ENCODE peak calls at places on chromosome 18, in four cellular contexts. N is NCI-H1105 treated with DMSO at 0.1 percent for 48 hours, R is NCI-H2081, O is D341Med. C is an unnamed sample.

GRCh38 chr18:23716966-23717365 is 27.7 kb downstream of the LAMA3 start:
- DNase-seq in R (no peak), N (no peak), O (no peak), C (no peak)

GRCh38 chr18:44627245-44627644 is 53.4 kb upstream of the SETBP1 start:
- DNase-seq in O (no peak), N (no peak), R (no peak), C (no peak)

GRCh38 chr18:22348521-22349316 is 69.0 kb downstream of the CTAGE1 start:
- DNase-seq in N (peak; percentile 42), O (peak; percentile 58), R (peak; percentile 2), C (peak; percentile 89)

GRCh38 chr18:45169610-45170009 is 445.7 kb upstream of the SLC14A2 start:
- DNase-seq in O (no peak), R (no peak), N (no peak), C (peak; percentile 76)

GRCh38 chr18:56632070-56633022 is 6.0 kb downstream of the TXNL1 start:
- DNase-seq in O (no peak), N (no peak), R (no peak), C (no peak)

GRCh38 chr18:62682396-62682795 is 32.9 kb upstream of the PHLPP1 start:
- DNase-seq in N (peak; percentile 95), O (no peak), R (no peak), C (no peak)

GRCh38 chr18:79426376-79427300 is 30.9 kb downstream of the NFATC1 start:
- DNase-seq in O (no peak), R (no peak), N (no peak), C (no peak)

GRCh38 chr18:10860937-10861336 is 288.4 kb downstream of the PIEZO2 start:
- DNase-seq in O (no peak), R (no peak), N (no peak), C (no peak)

GRCh38 chr18:7025194-7025593 is 92.4 kb downstream of the LAMA1 start:
- DNase-seq in O (no peak), R (no peak), N (no peak), C (no peak)

GRCh38 chr18:22159014-22159413 is 10.4 kb upstream of the GATA6 start:
- DNase-seq in R (no peak), N (no peak), O (no peak), C (no peak)

GRCh38 chr18:13578400-13578799 is 148.0 kb downstream of the FAM210A start:
- DNase-seq in R (no peak), O (no peak), N (no peak), C (peak; percentile 38)

GRCh38 chr18:37578886-37579513 is 13.4 kb upstream of the CELF4 start:
- DNase-seq in O (peak; percentile 74), R (no peak), N (peak; percentile 7), C (no peak)

GRCh38 chr18:48208432-48208948 is 200.7 kb downstream of the ZBTB7C start:
- DNase-seq in O (no peak), R (no peak), N (no peak), C (no peak)

GRCh38 chr18:9441061-9441460 is 34.3 kb upstream of the RALBP1 start:
- DNase-seq in R (no peak), O (no peak), N (no peak), C (no peak)

GRCh38 chr18:23585007-23585871 is 1.1 kb downstream of the NPC1 start:
- DNase-seq in R (no peak), O (no peak), N (peak; percentile 11), C (no peak)

GRCh38 chr18:31487251-31488015 is 10.5 kb upstream of the DSG2 start:
- DNase-seq in N (no peak), R (no peak), O (no peak), C (no peak)

GRCh38 chr18:59454909-59455727 is 96.1 kb upstream of the LMAN1 start:
- DNase-seq in N (no peak), O (no peak), R (no peak), C (no peak)

GRCh38 chr18:24397131-24397693 is 412 bp downstream of the OSBPL1A start:
- DNase-seq in R (peak; percentile 57), O (peak; percentile 80), N (peak; percentile 82), C (peak; percentile 76)

GRCh38 chr18:50631831-50632285 is 72.0 kb downstream of the MAPK4 start:
- DNase-seq in O (no peak), N (no peak), R (no peak), C (no peak)

GRCh38 chr18:21074336-21075323 is 37.0 kb downstream of the ROCK1 start:
- DNase-seq in O (no peak), N (no peak), R (no peak), C (no peak)

GRCh38 chr18:59268722-59269562 is 4.3 kb downstream of the RAX start:
- DNase-seq in R (no peak), O (peak; percentile 94), N (peak; percentile 46), C (no peak)

GRCh38 chr18:70382032-70382431 is 93.2 kb downstream of the SOCS6 start:
- DNase-seq in R (no peak), N (no peak), O (no peak), C (no peak)

GRCh38 chr18:63974991-63975390 is 5.1 kb downstream of the SERPINB8 start:
- DNase-seq in R (no peak), O (no peak), N (peak; percentile 10), C (no peak)

GRCh38 chr18:6835345-6835744 is 105.8 kb downstream of the ARHGAP28 start:
- DNase-seq in N (no peak), R (no peak), O (no peak), C (no peak)

GRCh38 chr18:58911241-58911640 is 46.6 kb downstream of the ZNF532 start:
- DNase-seq in O (no peak), N (no peak), R (no peak), C (no peak)

GRCh38 chr18:29083545-29083944 is 906.6 kb upstream of the CDH2 start:
- DNase-seq in R (peak; percentile 94), O (no peak), N (peak; percentile 71), C (peak; percentile 59)

GRCh38 chr18:9743200-9744016 is 35.3 kb downstream of the RAB31 start:
- DNase-seq in N (no peak), O (no peak), R (no peak), C (no peak)

GRCh38 chr18:159037-159652 is 788 bp downstream of the USP14 start:
- DNase-seq in N (no peak), R (peak; percentile 4), O (peak; percentile 40), C (no peak)

GRCh38 chr18:29164993-29165599 is 988.2 kb upstream of the CDH2 start:
- DNase-seq in N (no peak), O (no peak), R (no peak), C (no peak)

GRCh38 chr18:44733069-44733753 is 52.5 kb downstream of the SETBP1 start:
- DNase-seq in N (no peak), O (no peak), R (no peak), C (no peak)

GRCh38 chr18:45806226-45806625 is 19.2 kb upstream of the SIGLEC15 start:
- DNase-seq in O (no peak), R (no peak), N (no peak), C (no peak)

GRCh38 chr18:55419939-55420664 is 167.9 kb downstream of the TCF4 start:
- DNase-seq in N (no peak), O (no peak), R (no peak), C (no peak)

GRCh38 chr18:23183356-23184150 is 48.3 kb downstream of the CABLES1 start:
- DNase-seq in O (no peak), R (no peak), N (no peak), C (no peak)

C was measured in right atrium auricular region.